ENCODE peak calls at places on chromosomes 7 and 10, in seven cellular contexts. J, F, U, W, R, L and Q are unnamed samples.

GRCh38 chr10:74433993-74434392 is 283.0 kb downstream of the ADK start:
- DNase-seq in R (no peak), F (no peak), U (no peak), W (no peak), L (no peak), J (no peak), Q (no peak)

GRCh38 chr7:64992971-64993370 is 2.1 kb upstream of the ZNF117 start:
- DNase-seq in L (no peak), J (no peak), F (no peak), W (no peak), U (peak; percentile 28), R (no peak), Q (no peak)

GRCh38 chr10:105950410-105950809 is 1214.1 kb downstream of the SORCS1 start:
- DNase-seq in J (peak; percentile 36), L (peak; percentile 70), F (peak; percentile 22), R (no peak), U (peak; percentile 61), W (no peak), Q (peak; percentile 43)

GRCh38 chr10:113035724-113036312 is 85.8 kb downstream of the TCF7L2 start:
- DNase-seq in R (no peak), U (no peak), J (no peak), L (no peak), W (no peak), F (no peak), Q (no peak)

GRCh38 chr7:141785711-141786552 is 4.1 kb upstream of the TAS2R5 start:
- DNase-seq in L (peak; percentile 62), U (peak; percentile 71), W (peak; percentile 10), J (peak; percentile 18), R (peak; percentile 21), F (no peak), Q (peak; percentile 51)

GRCh38 chr7:1758417-1758858 is 88.4 kb downstream of the ELFN1 start:
- DNase-seq in U (peak; percentile 8), L (peak; percentile 64), W (no peak), J (peak; percentile 60), R (no peak), F (peak; percentile 52), Q (peak; percentile 27)

GRCh38 chr10:95382174-95382573 is 91.4 kb upstream of the PDLIM1 start:
- DNase-seq in L (no peak), F (no peak), U (no peak), J (no peak), W (no peak), R (no peak), Q (no peak)

GRCh38 chr7:129574487-129574886 is 37.0 kb upstream of the NRF1 start:
- DNase-seq in W (no peak), U (peak; percentile 65), L (no peak), F (no peak), J (no peak), R (no peak), Q (no peak)

GRCh38 chr10:132102071-132102716 is 36.4 kb downstream of the JAKMIP3 start:
- DNase-seq in L (no peak), U (no peak), W (no peak), R (no peak), F (no peak), J (no peak), Q (no peak)

GRCh38 chr7:157096286-157097055 is 42.3 kb upstream of the UBE3C start:
- DNase-seq in W (no peak), J (no peak), U (no peak), R (no peak), L (no peak), F (no peak), Q (no peak)

GRCh38 chr10:99973190-99973589 is 36.6 kb downstream of the DNMBP start:
- DNase-seq in F (no peak), R (no peak), U (no peak), J (no peak), L (no peak), W (no peak), Q (no peak)

GRCh38 chr10:99975106-99975829 is 34.5 kb downstream of the DNMBP start:
- DNase-seq in W (no peak), J (no peak), L (no peak), R (no peak), F (no peak), U (no peak), Q (no peak)

GRCh38 chr10:99977916-99978315 is 31.8 kb downstream of the DNMBP start:
- DNase-seq in L (peak; percentile 57), F (no peak), R (no peak), W (no peak), U (no peak), J (no peak), Q (no peak)

GRCh38 chr10:99976886-99977391 is 32.8 kb downstream of the DNMBP start:
- DNase-seq in R (no peak), F (no peak), U (peak; percentile 96), J (no peak), L (no peak), W (peak; percentile 80), Q (no peak)

GRCh38 chr10:99975942-99976809 is 33.6 kb downstream of the DNMBP start:
- DNase-seq in J (no peak), W (no peak), R (no peak), U (peak; percentile 43), L (no peak), F (no peak), Q (no peak)
- H3K4me3 ChIP-seq in J (no peak overlapping the region), W (no peak overlapping the region), R (no peak overlapping the region), U (no peak overlapping the region), L (no peak overlapping the region), F (peak overlapping the region; percentile 7), Q (no peak overlapping the region)

DNA sequence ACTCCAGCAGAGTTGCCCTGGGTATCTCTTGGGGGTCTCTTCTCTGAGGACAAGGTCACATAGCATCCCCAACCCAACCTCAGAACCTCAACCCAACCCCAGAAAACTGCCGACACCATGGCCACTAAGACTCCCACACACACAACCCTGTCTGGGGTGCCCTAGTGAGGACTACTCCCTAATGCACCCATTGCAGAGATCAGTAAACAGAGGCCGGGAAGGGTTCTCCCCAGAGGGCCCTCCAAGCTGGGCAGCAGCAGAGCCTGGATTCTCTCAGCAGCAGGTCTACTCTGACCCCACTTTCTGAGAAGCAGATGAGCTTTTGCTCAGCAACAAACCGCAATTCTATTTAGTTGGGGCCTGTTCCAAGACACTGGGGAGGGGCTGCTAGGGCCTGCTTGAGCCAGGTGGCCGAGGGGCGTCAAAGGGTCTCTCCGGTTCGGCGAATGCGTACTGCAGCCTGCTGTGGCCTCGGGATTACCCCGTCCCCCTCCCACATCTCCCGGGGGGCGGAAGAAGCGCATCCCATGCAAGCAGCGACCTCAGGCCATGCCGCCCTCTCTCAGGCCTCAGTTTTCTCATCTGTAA is 828 bp downstream of the OGDHL start:
- DNase-seq in R (no peak), L (peak; percentile 22), W (no peak), U (no peak), J (no peak), F (no peak), Q (no peak)
- H3K4me3 ChIP-seq in R (no peak overlapping the region), L (peak overlapping the region; percentile 92), W (peak overlapping the region; percentile 73), U (no peak overlapping the region), J (peak overlapping the region; percentile 76), F (peak overlapping the region; percentile 75), Q (peak overlapping the region; percentile 62)

DNA sequence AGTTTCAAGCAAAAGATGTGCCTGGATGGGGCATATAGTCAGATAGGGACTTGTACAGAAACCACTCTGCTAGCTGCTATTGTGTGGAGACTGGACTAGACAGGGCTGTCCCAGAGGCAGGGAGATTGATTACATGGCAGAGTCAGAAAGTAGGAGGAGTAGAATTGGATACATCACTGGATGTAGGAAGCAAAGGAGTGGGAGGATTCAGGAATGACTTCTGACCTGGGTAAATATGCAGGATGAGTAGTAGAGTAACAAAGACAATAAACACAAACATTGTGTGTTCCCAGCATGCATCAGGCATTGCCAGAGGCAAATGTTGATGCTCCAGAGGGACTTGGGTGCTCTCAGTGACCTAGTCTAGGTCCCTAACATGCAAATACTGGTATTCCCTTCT is 30.9 kb upstream of the MAT1A start:
- DNase-seq in L (no peak), W (no peak), R (no peak), U (no peak), J (no peak), F (no peak), Q (no peak)
- H3K4me3 ChIP-seq in L (no peak overlapping the region), W (no peak overlapping the region), R (no peak overlapping the region), U (no peak overlapping the region), J (no peak overlapping the region), F (no peak overlapping the region), Q (no peak overlapping the region)

GRCh38 chr7:77388055-77388454 is 28.1 kb downstream of the GSAP start:
- DNase-seq in U (no peak), R (no peak), L (no peak), J (no peak), F (no peak), W (no peak), Q (no peak)
- H3K4me3 ChIP-seq in U (no peak overlapping the region), R (no peak overlapping the region), L (no peak overlapping the region), J (no peak overlapping the region), F (no peak overlapping the region), W (no peak overlapping the region), Q (no peak overlapping the region)

GRCh38 chr10:98172073-98172472 is 37.6 kb downstream of the R3HCC1L start:
- DNase-seq in R (no peak), F (peak; percentile 25), W (no peak), J (no peak), L (no peak), U (no peak), Q (no peak)
- H3K4me3 ChIP-seq in R (no peak overlapping the region), F (peak overlapping the region; percentile 0), W (no peak overlapping the region), J (no peak overlapping the region), L (no peak overlapping the region), U (no peak overlapping the region), Q (no peak overlapping the region)

DNA sequence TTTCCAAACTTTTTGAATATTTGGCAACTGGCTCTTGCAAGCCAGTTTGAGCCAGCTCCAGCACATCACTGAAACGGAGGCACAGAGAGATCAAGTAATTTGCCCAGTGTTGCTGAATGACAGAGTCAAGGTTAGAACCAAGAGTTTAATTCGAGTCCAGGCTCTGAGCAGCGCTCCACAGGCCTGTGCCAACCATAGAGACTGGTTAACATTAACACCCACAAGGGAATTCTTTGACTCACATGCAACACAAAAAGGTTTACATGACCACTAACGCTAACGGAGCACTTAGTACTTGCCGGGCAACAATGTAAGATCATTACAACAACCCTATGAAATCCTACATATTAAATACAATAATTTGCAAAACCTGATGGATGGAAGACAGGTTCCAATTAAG is 1.5 kb downstream of the RGS10 start:
- DNase-seq in L (no peak), W (no peak), J (no peak), F (no peak), U (peak; percentile 39), R (no peak), Q (no peak)
- H3K4me3 ChIP-seq in L (no peak overlapping the region), W (no peak overlapping the region), J (no peak overlapping the region), F (peak overlapping the region; percentile 79), U (peak overlapping the region; percentile 58), R (peak overlapping the region; percentile 76), Q (no peak overlapping the region)

GRCh38 chr7:50791363-50791762 is 8.7 kb upstream of the GRB10 start:
- DNase-seq in J (no peak), W (no peak), L (peak; percentile 21), U (no peak), R (no peak), F (no peak), Q (no peak)
- H3K4me3 ChIP-seq in J (no peak overlapping the region), W (peak overlapping the region; percentile 85), L (peak overlapping the region; percentile 68), U (no peak overlapping the region), R (no peak overlapping the region), F (peak overlapping the region; percentile 81), Q (no peak overlapping the region)

GRCh38 chr10:97028832-97029178 is 157.0 kb downstream of the SLIT1 start:
- DNase-seq in L (no peak), J (no peak), F (no peak), W (no peak), R (no peak), U (no peak), Q (no peak)
- H3K4me3 ChIP-seq in L (no peak overlapping the region), J (no peak overlapping the region), F (no peak overlapping the region), W (no peak overlapping the region), R (no peak overlapping the region), U (no peak overlapping the region), Q (no peak overlapping the region)